ENCODE peak calls at places on chromosomes 6 and 20, in ten cellular contexts. E is A673, L is tibial nerve, D is heart left ventricle, Q is Peyer's patch, G is GM23248, A is cardiac muscle cell, R is PC-9, Y is SK-N-SH, U is neuronal stem cell. H is an unnamed sample.

GRCh38 chr20:23032679-23033078 is 2.4 kb upstream of the SSTR4 start:
- DNase-seq in L (no peak), Q (no peak), D (no peak), G (no peak), E (no peak), R (no peak), A (no peak), Y (no peak), U (no peak), H (no peak)

GRCh38 chr20:21511850-21512633 is 1.8 kb downstream of the NKX2-2 start:
- DNase-seq in E (peak; percentile 64), L (no peak), Q (no peak), U (no peak), Y (peak; percentile 49), A (no peak), R (no peak), D (peak; percentile 64), G (no peak), H (no peak)

GRCh38 chr6:100175814-100176275 is 181.8 kb upstream of the MCHR2 start:
- DNase-seq in L (peak; percentile 44), D (no peak), E (no peak), Q (no peak), R (peak; percentile 17), Y (no peak), A (no peak), U (no peak), G (peak; percentile 92), H (no peak)

GRCh38 chr20:17749979-17750721 is 50.4 kb downstream of the BANF2 start:
- DNase-seq in A (no peak), E (no peak), R (no peak), D (peak; percentile 81), Q (no peak), G (peak; percentile 69), U (no peak), Y (no peak), L (peak; percentile 17), H (no peak)

GRCh38 chr6:125044667-125045066 is 82.4 kb downstream of the RNF217 start:
- DNase-seq in A (no peak), G (no peak), Q (no peak), D (no peak), R (no peak), U (no peak), Y (no peak), E (no peak), L (no peak), H (no peak)

GRCh38 chr20:7744411-7744810 is 195.8 kb downstream of the HAO1 start:
- DNase-seq in Q (no peak), A (no peak), D (no peak), Y (no peak), U (no peak), L (no peak), E (no peak), R (no peak), G (peak; percentile 84), H (no peak)

GRCh38 chr6:96223695-96224094 is 207.9 kb downstream of the FUT9 start:
- DNase-seq in A (no peak), R (no peak), E (no peak), Q (no peak), U (no peak), D (no peak), Y (no peak), L (no peak), G (no peak), H (no peak)

GRCh38 chr6:144675231-144675861 is 390.2 kb downstream of the UTRN start:
- DNase-seq in D (no peak), A (no peak), U (no peak), Q (no peak), Y (no peak), E (no peak), R (no peak), G (no peak), L (peak; percentile 21), H (no peak)

GRCh38 chr20:4959582-4959981 is 41.7 kb downstream of the SLC23A2 start:
- DNase-seq in A (no peak), U (no peak), L (no peak), E (no peak), D (no peak), G (no peak), R (no peak), Y (no peak), Q (no peak), H (no peak)

GRCh38 chr6:51936536-51936935 is 150.9 kb downstream of the PKHD1 start:
- DNase-seq in U (no peak), G (no peak), Q (no peak), L (no peak), Y (no peak), A (no peak), E (no peak), R (no peak), D (no peak), H (no peak)

GRCh38 chr20:41405436-41405835 is 38.8 kb upstream of the EMILIN3 start:
- DNase-seq in G (no peak), R (no peak), E (no peak), U (no peak), Y (no peak), Q (no peak), L (no peak), A (no peak), D (no peak), H (no peak)

GRCh38 chr20:47645632-47646031 is 139.6 kb downstream of the SULF2 start:
- DNase-seq in R (no peak), E (no peak), U (no peak), D (no peak), L (no peak), Y (no peak), A (no peak), G (no peak), Q (no peak), H (no peak)

GRCh38 chr20:11853359-11853758 is 64.3 kb upstream of the BTBD3 start:
- DNase-seq in L (no peak), Y (no peak), Q (no peak), A (no peak), D (no peak), U (no peak), R (no peak), E (no peak), G (peak; percentile 33), H (no peak)

GRCh38 chr20:46463852-46464251 is 49.5 kb downstream of the ZNF334 start:
- DNase-seq in Y (no peak), Q (no peak), U (no peak), A (no peak), G (no peak), D (no peak), R (no peak), E (no peak), L (no peak), H (no peak)

GRCh38 chr6:142192343-142192742 is 45.3 kb downstream of the VTA1 start:
- DNase-seq in D (no peak), R (no peak), U (no peak), Q (no peak), A (no peak), Y (no peak), G (no peak), L (no peak), E (no peak), H (no peak)

GRCh38 chr6:167565884-167566491 is 241.1 kb downstream of the TTLL2 start:
- DNase-seq in E (no peak), Y (no peak), R (no peak), A (peak; percentile 84), U (peak; percentile 21), Q (peak; percentile 14), D (no peak), L (peak; percentile 62), G (no peak), H (no peak)

GRCh38 chr6:68632620-68633195 is 2.4 kb upstream of the ADGRB3 start:
- DNase-seq in R (no peak), Y (no peak), D (no peak), U (no peak), A (no peak), E (no peak), L (no peak), G (no peak), Q (no peak), H (no peak)
- H3K27ac ChIP-seq in R (no peak overlapping the region), Y (no peak overlapping the region), D (no peak overlapping the region), U (no peak overlapping the region), A (no peak overlapping the region), E (no peak overlapping the region), L (no peak overlapping the region), G (no peak overlapping the region), Q (no peak overlapping the region), H (no peak overlapping the region)

DNA sequence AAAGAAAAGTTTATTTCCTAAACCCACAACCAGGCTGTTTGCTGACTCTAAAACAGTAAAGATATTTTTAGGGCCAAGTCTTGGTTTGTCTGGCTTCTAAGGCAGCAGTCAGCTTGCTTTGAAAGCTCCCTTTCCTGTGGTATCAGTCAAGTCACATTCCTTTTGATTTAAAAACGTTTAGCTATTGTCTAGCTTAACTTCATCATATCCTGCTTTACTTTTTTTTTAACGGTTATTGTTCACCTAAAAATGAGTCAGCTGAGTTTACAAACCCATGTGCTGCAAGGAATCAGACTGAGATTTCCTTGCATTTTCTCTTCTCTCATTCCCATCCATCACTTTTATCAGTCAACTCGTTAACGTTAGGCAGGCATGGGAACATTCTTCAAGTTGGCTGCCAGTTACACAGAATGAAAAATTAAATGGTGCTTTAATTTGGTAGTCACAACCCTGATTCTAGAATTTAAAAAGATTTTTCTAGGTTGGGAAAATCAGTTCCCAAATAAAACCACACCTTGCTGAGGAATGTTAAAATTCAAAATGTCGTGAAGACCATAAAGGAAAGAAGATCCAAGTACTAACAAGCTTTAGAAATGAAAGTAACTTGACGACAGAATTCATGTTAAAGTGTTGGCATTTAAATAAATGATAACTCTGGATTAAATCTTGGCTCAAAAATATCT is 45.9 kb downstream of the ELOVL5 start:
- DNase-seq in R (no peak), L (no peak), G (peak; percentile 90), U (no peak), A (peak; percentile 30), D (no peak), E (peak; percentile 70), Y (no peak), Q (no peak), H (peak; percentile 70)
- H3K4me1 ChIP-seq in R (peaks cover 45% of the 10 kb centered on the region), L (peaks cover 80% of the 10 kb centered on the region), G (peaks cover 49% of the 10 kb centered on the region), U (peaks cover 4% of the 10 kb centered on the region), A (peaks cover 40% of the 10 kb centered on the region), D (peaks cover 75% of the 10 kb centered on the region), E (peaks cover 22% of the 10 kb centered on the region), Y (peaks cover 25% of the 10 kb centered on the region), Q (peaks cover 5% of the 10 kb centered on the region), H (peaks cover 77% of the 10 kb centered on the region)

GRCh38 chr6:87151786-87152527 is 3.4 kb upstream of the ZNF292 start:
- DNase-seq in L (peak; percentile 52), Y (peak; percentile 81), G (peak; percentile 75), U (peak; percentile 52), Q (peak; percentile 82), D (peak; percentile 84), R (peak; percentile 14), A (peak; percentile 58), E (peak; percentile 90), H (peak; percentile 75)
- H3K4me3 ChIP-seq in L (peak overlapping the region; percentile 44), Y (peak overlapping the region; percentile 57), G (peak overlapping the region; percentile 61), U (peak overlapping the region; percentile 28), Q (peak overlapping the region; percentile 72), D (peak overlapping the region; percentile 74), R (no peak overlapping the region), A (peak overlapping the region; percentile 18), E (peak overlapping the region; percentile 51), H (peak overlapping the region; percentile 87)

DNA sequence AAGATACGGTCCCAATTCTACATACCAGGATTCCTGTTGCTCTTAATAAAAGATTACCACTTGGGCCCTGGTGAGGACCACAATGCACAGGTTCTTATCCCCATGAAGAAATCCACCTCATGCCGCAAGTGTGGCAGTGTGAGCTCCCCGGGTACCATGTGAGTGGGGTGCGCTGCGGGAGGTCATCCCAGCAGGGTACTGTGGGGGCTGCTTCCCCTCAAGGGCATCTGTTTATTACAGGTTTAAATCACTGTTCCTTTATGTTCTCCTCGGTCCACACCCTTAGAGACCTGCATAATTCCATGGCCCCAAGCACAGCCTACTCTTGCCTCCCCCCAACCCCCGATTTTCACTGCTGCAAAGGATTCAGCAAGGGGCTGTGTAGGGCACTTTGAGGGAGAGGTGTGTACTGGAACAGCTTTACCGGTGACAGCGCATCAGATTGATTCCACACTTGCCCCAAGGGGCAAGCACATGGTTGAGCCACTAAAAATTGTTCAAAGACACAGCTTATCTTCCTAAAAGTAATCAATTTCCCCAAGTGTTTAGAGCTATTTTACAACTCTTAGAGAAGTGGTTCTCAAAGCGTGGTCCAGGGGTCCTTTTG is 6.2 kb downstream of the DIDO1 start:
- DNase-seq in Y (no peak), E (no peak), L (no peak), U (no peak), R (no peak), G (no peak), Q (no peak), A (peak; percentile 14), D (no peak), H (no peak)
- H3K27ac ChIP-seq in Y (no peak overlapping the region), E (peak overlapping the region; percentile 29), L (no peak overlapping the region), U (no peak overlapping the region), R (no peak overlapping the region), G (peak overlapping the region; percentile 71), Q (no peak overlapping the region), A (peak overlapping the region; percentile 46), D (no peak overlapping the region), H (peak overlapping the region; percentile 88)

H was measured in CD4-positive, CD25-positive, alpha-beta regulatory T cell.